ENCODE peak calls at places on chromosome 2, in seven cellular contexts. One of them, this sample, is unnamed.

GRCh38 chr2:43882312-43882711 is 43.5 kb downstream of the ABCG8 start:
- DNase-seq in stimulated activated CD4-positive, alpha-beta T cell treated with anti-CD3 and anti-CD28 coated beads, Interleukin-4, amount 100 ng/mL, for 1 hour: no peak
- DNase-seq in RWPE1: no peak
- DNase-seq in nephron progenitor cell: no peak
- DNase-seq in foreskin fibroblast: no peak
- DNase-seq in aorta: no peak
- DNase-seq in mucosa of gallbladder: no peak
- DNase-seq in this sample: no peak

GRCh38 chr2:204023088-204023487 is 86.5 kb downstream of the ICOS start:
- DNase-seq in foreskin fibroblast: no peak
- DNase-seq in mucosa of gallbladder: no peak
- DNase-seq in RWPE1: no peak
- DNase-seq in nephron progenitor cell: no peak
- DNase-seq in aorta: no peak
- DNase-seq in stimulated activated CD4-positive, alpha-beta T cell treated with anti-CD3 and anti-CD28 coated beads, Interleukin-4, amount 100 ng/mL, for 1 hour: no peak
- DNase-seq in this sample: no peak

GRCh38 chr2:161681043-161681442 is 56.8 kb downstream of the SLC4A10 start:
- DNase-seq in mucosa of gallbladder: no peak
- DNase-seq in RWPE1: peak; percentile 65
- DNase-seq in stimulated activated CD4-positive, alpha-beta T cell treated with anti-CD3 and anti-CD28 coated beads, Interleukin-4, amount 100 ng/mL, for 1 hour: no peak
- DNase-seq in nephron progenitor cell: no peak
- DNase-seq in aorta: no peak
- DNase-seq in foreskin fibroblast: no peak
- DNase-seq in this sample: no peak

GRCh38 chr2:200772620-200773019 is 39.1 kb upstream of the BZW1 start:
- DNase-seq in aorta: no peak
- DNase-seq in stimulated activated CD4-positive, alpha-beta T cell treated with anti-CD3 and anti-CD28 coated beads, Interleukin-4, amount 100 ng/mL, for 1 hour: no peak
- DNase-seq in nephron progenitor cell: no peak
- DNase-seq in mucosa of gallbladder: no peak
- DNase-seq in foreskin fibroblast: no peak
- DNase-seq in RWPE1: no peak
- DNase-seq in this sample: no peak

GRCh38 chr2:54763636-54764291 is 40.3 kb downstream of the EML6 start:
- DNase-seq in stimulated activated CD4-positive, alpha-beta T cell treated with anti-CD3 and anti-CD28 coated beads, Interleukin-4, amount 100 ng/mL, for 1 hour: no peak
- DNase-seq in mucosa of gallbladder: no peak
- DNase-seq in nephron progenitor cell: no peak
- DNase-seq in foreskin fibroblast: no peak
- DNase-seq in RWPE1: no peak
- DNase-seq in aorta: no peak
- DNase-seq in this sample: no peak

GRCh38 chr2:42045389-42045788 is 2.4 kb upstream of the PKDCC start:
- DNase-seq in foreskin fibroblast: no peak
- DNase-seq in stimulated activated CD4-positive, alpha-beta T cell treated with anti-CD3 and anti-CD28 coated beads, Interleukin-4, amount 100 ng/mL, for 1 hour: no peak
- DNase-seq in RWPE1: no peak
- DNase-seq in nephron progenitor cell: no peak
- DNase-seq in aorta: no peak
- DNase-seq in mucosa of gallbladder: no peak
- DNase-seq in this sample: peak; percentile 41

GRCh38 chr2:206176128-206176527 is 16.4 kb downstream of the EEF1B2 start:
- DNase-seq in foreskin fibroblast: no peak
- DNase-seq in aorta: no peak
- DNase-seq in mucosa of gallbladder: no peak
- DNase-seq in nephron progenitor cell: no peak
- DNase-seq in RWPE1: no peak
- DNase-seq in stimulated activated CD4-positive, alpha-beta T cell treated with anti-CD3 and anti-CD28 coated beads, Interleukin-4, amount 100 ng/mL, for 1 hour: no peak
- DNase-seq in this sample: no peak

GRCh38 chr2:118846667-118847446 is 591 bp downstream of the EN1 start:
- DNase-seq in mucosa of gallbladder: no peak
- DNase-seq in foreskin fibroblast: peak; percentile 52
- DNase-seq in stimulated activated CD4-positive, alpha-beta T cell treated with anti-CD3 and anti-CD28 coated beads, Interleukin-4, amount 100 ng/mL, for 1 hour: no peak
- DNase-seq in RWPE1: no peak
- DNase-seq in aorta: no peak
- DNase-seq in nephron progenitor cell: peak; percentile 51
- DNase-seq in this sample: peak; percentile 73

GRCh38 chr2:191643425-191643824 is 34.5 kb upstream of the NABP1 start:
- DNase-seq in RWPE1: no peak
- DNase-seq in mucosa of gallbladder: no peak
- DNase-seq in stimulated activated CD4-positive, alpha-beta T cell treated with anti-CD3 and anti-CD28 coated beads, Interleukin-4, amount 100 ng/mL, for 1 hour: no peak
- DNase-seq in foreskin fibroblast: no peak
- DNase-seq in aorta: no peak
- DNase-seq in nephron progenitor cell: peak; percentile 3
- DNase-seq in this sample: no peak

GRCh38 chr2:134379293-134379692 is 125.4 kb downstream of the MGAT5 start:
- DNase-seq in mucosa of gallbladder: no peak
- DNase-seq in RWPE1: no peak
- DNase-seq in stimulated activated CD4-positive, alpha-beta T cell treated with anti-CD3 and anti-CD28 coated beads, Interleukin-4, amount 100 ng/mL, for 1 hour: no peak
- DNase-seq in aorta: no peak
- DNase-seq in nephron progenitor cell: no peak
- DNase-seq in foreskin fibroblast: peak; percentile 57
- DNase-seq in this sample: no peak

This sample was measured in ecto neural progenitor cell.